ENCODE peak calls at places on chromosomes 12 and 14, in eight cellular contexts. O, S, D, Y, I, M, N and B are unnamed samples.

GRCh38 chr14:67973415-67973814 is 153.8 kb downstream of the RAD51B start:
- DNase-seq in O (no peak), S (no peak), D (no peak), Y (no peak), I (no peak), M (no peak), N (no peak), B (no peak)

GRCh38 chr12:2251485-2252179 is 198.8 kb downstream of the CACNA1C start:
- DNase-seq in O (no peak), S (no peak), D (no peak), Y (no peak), I (no peak), M (peak), N (no peak), B (no peak)

GRCh38 chr14:37452323-37452722 is 142.7 kb downstream of the FOXA1 start:
- DNase-seq in O (no peak), S (no peak), D (no peak), Y (no peak), I (no peak), M (no peak), N (no peak), B (no peak)

GRCh38 chr12:95253386-95253785 is 35.8 kb downstream of the VEZT start:
- DNase-seq in O (no peak), S (no peak), D (no peak), Y (no peak), I (no peak), M (no peak), N (no peak), B (no peak)

GRCh38 chr14:101634453-101635237 is 73.3 kb downstream of the DIO3 start:
- DNase-seq in O (no peak), S (no peak), D (no peak), Y (no peak), I (no peak), M (peak), N (no peak), B (no peak)

GRCh38 chr12:55696141-55696540 is 11.6 kb downstream of the ITGA7 start:
- DNase-seq in O (no peak), S (no peak), D (no peak), Y (no peak), I (no peak), M (no peak), N (no peak), B (no peak)

GRCh38 chr12:101857043-101857558 is 20.3 kb upstream of the DRAM1 start:
- DNase-seq in O (no peak), S (no peak), D (no peak), Y (no peak), I (no peak), M (peak), N (no peak), B (no peak)

GRCh38 chr12:23342407-23342806 is 607.1 kb downstream of the SOX5 start:
- DNase-seq in O (no peak), S (no peak), D (no peak), Y (no peak), I (no peak), M (no peak), N (no peak), B (no peak)

GRCh38 chr12:63804746-63805145 is 25.0 kb downstream of the RXYLT1 start:
- DNase-seq in O (no peak), S (no peak), D (no peak), Y (no peak), I (no peak), M (no peak), N (no peak), B (no peak)

GRCh38 chr14:50545618-50546017 is 13.2 kb upstream of the MAP4K5 start:
- DNase-seq in O (no peak), S (no peak), D (no peak), Y (no peak), I (no peak), M (no peak), N (no peak), B (no peak)

GRCh38 chr12:113299619-113300237 is 35.2 kb downstream of the SLC8B1 start:
- DNase-seq in O (no peak), S (no peak), D (peak), Y (no peak), I (peak), M (peak), N (no peak), B (no peak)

GRCh38 chr14:75595211-75595610 is 16.8 kb downstream of the FLVCR2 start:
- DNase-seq in O (no peak), S (no peak), D (no peak), Y (no peak), I (no peak), M (no peak), N (no peak), B (no peak)

GRCh38 chr12:54526800-54527630 is 22.4 kb upstream of the PDE1B start:
- DNase-seq in O (peak), S (no peak), D (no peak), Y (no peak), I (no peak), M (peak), N (no peak), B (peak)